ENCODE peak calls at places on chromosomes 12 and 14, in nine cellular contexts. One of them, this sample, is unnamed.

GRCh38 chr14:79265366-79265765 is 945.9 kb downstream of the DIO2 start:
- DNase-seq in psoas muscle: no peak
- DNase-seq in lower lobe of right lung: no peak
- DNase-seq in coronary artery: no peak
- DNase-seq in OCI-LY7: no peak
- DNase-seq in fibroblast of pulmonary artery: no peak
- DNase-seq in CD14-positive monocyte: no peak
- DNase-seq in choroid plexus epithelial cell: no peak
- DNase-seq in GM23338: no peak
- DNase-seq in this sample: no peak

GRCh38 chr14:104244221-104245011 is 106.0 kb downstream of the KIF26A start:
- DNase-seq in coronary artery: peak
- DNase-seq in fibroblast of pulmonary artery: no peak
- DNase-seq in GM23338: no peak
- DNase-seq in CD14-positive monocyte: peak
- DNase-seq in OCI-LY7: no peak
- DNase-seq in lower lobe of right lung: peak
- DNase-seq in psoas muscle: no peak
- DNase-seq in choroid plexus epithelial cell: no peak
- DNase-seq in this sample: no peak

GRCh38 chr14:58749066-58749669 is 111.4 kb downstream of the DACT1 start:
- DNase-seq in choroid plexus epithelial cell: peak
- DNase-seq in CD14-positive monocyte: peak
- DNase-seq in psoas muscle: no peak
- DNase-seq in coronary artery: no peak
- DNase-seq in fibroblast of pulmonary artery: peak
- DNase-seq in GM23338: no peak
- DNase-seq in lower lobe of right lung: peak
- DNase-seq in OCI-LY7: no peak
- DNase-seq in this sample: peak

GRCh38 chr12:43336962-43337555 is 214.9 kb downstream of the ADAMTS20 start:
- DNase-seq in lower lobe of right lung: no peak
- DNase-seq in coronary artery: no peak
- DNase-seq in psoas muscle: no peak
- DNase-seq in OCI-LY7: peak
- DNase-seq in CD14-positive monocyte: no peak
- DNase-seq in choroid plexus epithelial cell: peak
- DNase-seq in fibroblast of pulmonary artery: peak
- DNase-seq in GM23338: peak
- DNase-seq in this sample: peak

GRCh38 chr14:76599556-76599955 is 161.7 kb upstream of the VASH1 start:
- DNase-seq in psoas muscle: no peak
- DNase-seq in CD14-positive monocyte: no peak
- DNase-seq in lower lobe of right lung: no peak
- DNase-seq in coronary artery: no peak
- DNase-seq in OCI-LY7: no peak
- DNase-seq in GM23338: peak
- DNase-seq in fibroblast of pulmonary artery: no peak
- DNase-seq in choroid plexus epithelial cell: no peak
- DNase-seq in this sample: no peak

GRCh38 chr14:103676881-103677675 is 38.2 kb downstream of the XRCC3 start:
- DNase-seq in OCI-LY7: no peak
- DNase-seq in psoas muscle: no peak
- DNase-seq in choroid plexus epithelial cell: no peak
- DNase-seq in coronary artery: no peak
- DNase-seq in CD14-positive monocyte: no peak
- DNase-seq in fibroblast of pulmonary artery: no peak
- DNase-seq in lower lobe of right lung: no peak
- DNase-seq in GM23338: no peak
- DNase-seq in this sample: no peak

GRCh38 chr12:5827591-5827990 is 117.5 kb downstream of the ANO2 start:
- DNase-seq in CD14-positive monocyte: no peak
- DNase-seq in coronary artery: no peak
- DNase-seq in GM23338: peak
- DNase-seq in psoas muscle: no peak
- DNase-seq in lower lobe of right lung: no peak
- DNase-seq in fibroblast of pulmonary artery: no peak
- DNase-seq in OCI-LY7: no peak
- DNase-seq in choroid plexus epithelial cell: no peak
- DNase-seq in this sample: no peak

GRCh38 chr14:64763801-64764511 is 59.7 kb downstream of the PLEKHG3 start:
- DNase-seq in psoas muscle: no peak
- DNase-seq in CD14-positive monocyte: no peak
- DNase-seq in GM23338: peak
- DNase-seq in OCI-LY7: no peak
- DNase-seq in lower lobe of right lung: peak
- DNase-seq in choroid plexus epithelial cell: peak
- DNase-seq in coronary artery: no peak
- DNase-seq in fibroblast of pulmonary artery: peak
- DNase-seq in this sample: peak

GRCh38 chr14:24422694-24423531 is 6.6 kb downstream of the CBLN3 start:
- DNase-seq in choroid plexus epithelial cell: no peak
- DNase-seq in OCI-LY7: no peak
- DNase-seq in GM23338: no peak
- DNase-seq in CD14-positive monocyte: no peak
- DNase-seq in coronary artery: no peak
- DNase-seq in fibroblast of pulmonary artery: no peak
- DNase-seq in lower lobe of right lung: no peak
- DNase-seq in psoas muscle: no peak
- DNase-seq in this sample: no peak

GRCh38 chr14:93906341-93907329 is 20.5 kb upstream of the FAM181A start:
- DNase-seq in lower lobe of right lung: peak
- DNase-seq in CD14-positive monocyte: no peak
- DNase-seq in fibroblast of pulmonary artery: peak
- DNase-seq in psoas muscle: no peak
- DNase-seq in choroid plexus epithelial cell: peak
- DNase-seq in GM23338: peak
- DNase-seq in OCI-LY7: peak
- DNase-seq in coronary artery: no peak
- DNase-seq in this sample: peak
- TF ChIP-seq CTCF in lower lobe of right lung: peak
- TF ChIP-seq CTCF in CD14-positive monocyte: peak
- TF ChIP-seq CTCF in fibroblast of pulmonary artery: peak
- TF ChIP-seq CTCF in psoas muscle: peak
- TF ChIP-seq CTCF in choroid plexus epithelial cell: peak
- TF ChIP-seq CTCF in GM23338: peak
- TF ChIP-seq CTCF in OCI-LY7: peak
- TF ChIP-seq CTCF in coronary artery: peak
- TF ChIP-seq CTCF in this sample: peak

DNA sequence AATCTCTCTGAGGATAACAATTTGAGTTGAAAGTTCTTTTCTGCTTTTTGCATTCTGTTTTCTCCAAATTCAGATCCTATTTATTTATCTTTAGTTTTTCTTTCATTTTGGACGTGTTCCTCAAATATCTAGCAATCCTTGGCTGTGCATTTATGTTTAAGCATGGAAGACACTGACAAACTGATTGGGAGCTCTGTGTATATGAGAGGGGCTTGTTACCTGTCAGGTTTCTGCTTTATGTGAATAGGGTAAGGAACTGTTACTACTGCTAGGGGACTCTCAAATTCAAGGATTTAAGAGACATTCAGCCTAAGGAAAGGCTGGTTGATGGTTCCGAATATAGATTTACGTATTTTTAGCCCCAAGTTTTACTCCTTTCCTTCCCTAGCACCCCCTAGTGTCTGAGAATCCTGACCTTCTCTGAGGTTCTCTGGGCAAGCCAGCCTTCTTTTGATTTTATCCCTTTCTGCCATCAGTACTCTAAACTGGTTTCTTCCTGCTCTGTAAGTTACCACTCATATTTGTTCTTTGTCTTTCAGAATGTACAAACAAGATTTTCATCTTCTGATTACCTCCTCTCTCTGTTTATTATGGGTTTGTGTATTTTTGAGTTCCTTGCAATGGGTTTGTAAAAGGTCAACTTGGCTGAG is 30.5 kb downstream of the YLPM1 start:
- DNase-seq in fibroblast of pulmonary artery: peak
- DNase-seq in choroid plexus epithelial cell: peak
- DNase-seq in OCI-LY7: peak
- DNase-seq in coronary artery: no peak
- DNase-seq in CD14-positive monocyte: no peak
- DNase-seq in psoas muscle: no peak
- DNase-seq in lower lobe of right lung: no peak
- DNase-seq in GM23338: peak
- DNase-seq in this sample: peak
- TF ChIP-seq CTCF in fibroblast of pulmonary artery: peak
- TF ChIP-seq CTCF in choroid plexus epithelial cell: peak
- TF ChIP-seq CTCF in OCI-LY7: peak
- TF ChIP-seq CTCF in coronary artery: no peak
- TF ChIP-seq CTCF in CD14-positive monocyte: peak
- TF ChIP-seq CTCF in psoas muscle: no peak
- TF ChIP-seq CTCF in lower lobe of right lung: peak
- TF ChIP-seq CTCF in GM23338: peak
- TF ChIP-seq CTCF in this sample: no peak

DNA sequence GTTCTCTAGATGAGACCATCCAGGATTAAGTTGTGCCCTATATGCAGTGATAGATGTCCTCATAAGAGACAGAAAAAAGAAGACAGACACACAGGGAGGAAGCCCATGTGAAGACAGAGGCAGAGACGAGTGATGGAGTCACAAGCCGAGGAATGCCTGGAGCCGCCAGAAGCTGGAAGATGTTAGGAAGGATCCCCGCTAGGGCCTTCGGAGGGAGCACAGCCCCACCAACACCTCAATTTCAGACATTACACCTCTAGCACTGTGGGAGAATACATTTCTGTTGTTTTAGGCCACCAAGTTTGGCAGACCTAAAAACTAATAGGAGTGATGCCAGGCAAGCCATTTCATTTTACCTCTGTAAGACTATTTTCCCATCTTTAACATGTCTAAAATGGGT is 458.5 kb downstream of the MED13L start:
- DNase-seq in choroid plexus epithelial cell: no peak
- DNase-seq in GM23338: peak
- DNase-seq in CD14-positive monocyte: no peak
- DNase-seq in coronary artery: no peak
- DNase-seq in lower lobe of right lung: no peak
- DNase-seq in psoas muscle: no peak
- DNase-seq in OCI-LY7: no peak
- DNase-seq in fibroblast of pulmonary artery: no peak
- DNase-seq in this sample: no peak
- TF ChIP-seq CTCF in choroid plexus epithelial cell: no peak
- TF ChIP-seq CTCF in GM23338: peak
- TF ChIP-seq CTCF in CD14-positive monocyte: no peak
- TF ChIP-seq CTCF in coronary artery: no peak
- TF ChIP-seq CTCF in lower lobe of right lung: no peak
- TF ChIP-seq CTCF in psoas muscle: no peak
- TF ChIP-seq CTCF in OCI-LY7: no peak
- TF ChIP-seq CTCF in fibroblast of pulmonary artery: no peak
- TF ChIP-seq CTCF in this sample: no peak

DNA sequence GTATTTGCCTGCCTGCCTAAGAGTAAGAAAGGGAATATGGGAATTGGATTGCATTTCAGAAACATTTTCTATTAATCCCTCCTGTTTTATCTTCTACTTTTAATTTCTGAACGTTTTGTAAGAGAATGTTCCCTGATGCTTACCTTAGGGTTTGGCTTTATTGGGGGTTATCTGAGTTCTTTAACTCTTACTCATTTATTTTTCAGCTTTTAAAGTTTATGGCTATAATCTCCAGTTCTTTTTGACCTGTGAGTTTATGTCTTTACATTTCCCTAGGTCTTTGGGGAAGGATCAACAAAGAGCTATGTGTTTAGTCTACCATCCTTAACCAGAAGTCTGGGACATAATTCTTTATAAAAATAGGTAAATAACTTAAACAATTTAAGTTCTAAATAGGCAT is 46.7 kb downstream of the FBXO34 start:
- DNase-seq in psoas muscle: no peak
- DNase-seq in coronary artery: no peak
- DNase-seq in GM23338: no peak
- DNase-seq in fibroblast of pulmonary artery: no peak
- DNase-seq in lower lobe of right lung: no peak
- DNase-seq in choroid plexus epithelial cell: no peak
- DNase-seq in CD14-positive monocyte: no peak
- DNase-seq in OCI-LY7: no peak
- DNase-seq in this sample: no peak
- TF ChIP-seq CTCF in psoas muscle: no peak
- TF ChIP-seq CTCF in coronary artery: no peak
- TF ChIP-seq CTCF in GM23338: no peak
- TF ChIP-seq CTCF in fibroblast of pulmonary artery: no peak
- TF ChIP-seq CTCF in lower lobe of right lung: no peak
- TF ChIP-seq CTCF in choroid plexus epithelial cell: no peak
- TF ChIP-seq CTCF in CD14-positive monocyte: no peak
- TF ChIP-seq CTCF in OCI-LY7: no peak
- TF ChIP-seq CTCF in this sample: no peak

GRCh38 chr12:21453312-21453852 is 15.9 kb downstream of the PYROXD1 start:
- DNase-seq in OCI-LY7: no peak
- DNase-seq in coronary artery: no peak
- DNase-seq in fibroblast of pulmonary artery: no peak
- DNase-seq in choroid plexus epithelial cell: no peak
- DNase-seq in psoas muscle: no peak
- DNase-seq in lower lobe of right lung: no peak
- DNase-seq in GM23338: no peak
- DNase-seq in CD14-positive monocyte: no peak
- DNase-seq in this sample: no peak

GRCh38 chr12:21456291-21456780 is 18.9 kb downstream of the PYROXD1 start:
- DNase-seq in psoas muscle: no peak
- DNase-seq in OCI-LY7: no peak
- DNase-seq in choroid plexus epithelial cell: no peak
- DNase-seq in lower lobe of right lung: no peak
- DNase-seq in GM23338: no peak
- DNase-seq in fibroblast of pulmonary artery: no peak
- DNase-seq in CD14-positive monocyte: no peak
- DNase-seq in coronary artery: no peak
- DNase-seq in this sample: peak

GRCh38 chr12:21451529-21451928 is 14.1 kb downstream of the PYROXD1 start:
- DNase-seq in GM23338: peak
- DNase-seq in lower lobe of right lung: no peak
- DNase-seq in CD14-positive monocyte: no peak
- DNase-seq in fibroblast of pulmonary artery: peak
- DNase-seq in OCI-LY7: no peak
- DNase-seq in psoas muscle: no peak
- DNase-seq in coronary artery: no peak
- DNase-seq in choroid plexus epithelial cell: peak
- DNase-seq in this sample: no peak
- TF ChIP-seq CTCF in GM23338: peak
- TF ChIP-seq CTCF in lower lobe of right lung: no peak
- TF ChIP-seq CTCF in CD14-positive monocyte: no peak
- TF ChIP-seq CTCF in fibroblast of pulmonary artery: peak
- TF ChIP-seq CTCF in OCI-LY7: peak
- TF ChIP-seq CTCF in psoas muscle: no peak
- TF ChIP-seq CTCF in coronary artery: no peak
- TF ChIP-seq CTCF in choroid plexus epithelial cell: no peak
- TF ChIP-seq CTCF in this sample: peak

DNA sequence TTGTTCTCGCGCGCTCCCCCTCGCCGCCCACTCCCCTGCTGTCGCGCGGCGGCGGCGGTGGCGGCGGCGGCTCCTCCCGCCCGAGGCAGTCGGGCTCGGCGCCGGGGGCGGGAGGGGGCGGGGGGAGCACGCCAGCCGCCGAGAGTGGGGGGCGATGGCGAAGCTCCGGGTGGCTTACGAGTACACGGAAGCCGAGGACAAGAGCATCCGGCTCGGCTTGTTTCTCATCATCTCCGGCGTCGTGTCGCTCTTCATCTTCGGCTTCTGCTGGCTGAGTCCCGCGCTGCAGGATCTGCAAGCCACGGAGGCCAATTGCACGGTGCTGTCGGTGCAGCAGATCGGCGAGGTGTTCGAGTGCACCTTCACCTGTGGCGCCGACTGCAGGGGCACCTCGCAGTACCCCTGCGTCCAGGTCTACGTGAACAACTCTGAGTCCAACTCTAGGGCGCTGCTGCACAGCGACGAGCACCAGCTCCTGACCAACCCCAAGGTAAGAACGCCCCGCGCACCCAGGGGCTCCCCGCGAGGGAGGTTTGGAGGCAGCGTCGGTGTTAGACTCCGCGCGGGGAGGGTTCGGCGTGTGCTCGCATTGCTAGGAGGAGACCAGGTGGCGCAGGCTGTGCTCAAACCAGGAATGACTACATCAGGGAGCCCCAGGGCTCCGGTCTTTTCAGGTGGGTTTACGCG is 634 bp downstream of the KCNMB4 start:
- DNase-seq in choroid plexus epithelial cell: peak
- DNase-seq in psoas muscle: peak
- DNase-seq in OCI-LY7: peak
- DNase-seq in fibroblast of pulmonary artery: peak
- DNase-seq in CD14-positive monocyte: no peak
- DNase-seq in lower lobe of right lung: peak
- DNase-seq in GM23338: peak
- DNase-seq in coronary artery: no peak
- DNase-seq in this sample: peak
- TF ChIP-seq CTCF in choroid plexus epithelial cell: no peak
- TF ChIP-seq CTCF in psoas muscle: no peak
- TF ChIP-seq CTCF in OCI-LY7: no peak
- TF ChIP-seq CTCF in fibroblast of pulmonary artery: no peak
- TF ChIP-seq CTCF in CD14-positive monocyte: no peak
- TF ChIP-seq CTCF in lower lobe of right lung: no peak
- TF ChIP-seq CTCF in GM23338: no peak
- TF ChIP-seq CTCF in coronary artery: no peak
- TF ChIP-seq CTCF in this sample: no peak